ENCODE peak calls at places on chromosomes 16 and 17, in nine cellular contexts. N, M, S, X, G, P, A, Q and R are unnamed samples.

GRCh38 chr16:47732122-47732805 is 271.1 kb downstream of the PHKB start:
- DNase-seq in M (no peak), N (no peak), S (no peak), X (peak), A (no peak), P (no peak), G (no peak), Q (no peak), R (peak)

GRCh38 chr17:66727634-66728570 is 107.0 kb upstream of the CACNG5 start:
- DNase-seq in G (peak), M (no peak), S (peak), Q (peak), P (peak), N (peak), A (no peak), X (peak), R (peak)

GRCh38 chr16:83955218-83956130 is 2.4 kb downstream of the OSGIN1 start:
- DNase-seq in Q (no peak), N (no peak), S (no peak), P (no peak), M (no peak), A (no peak), X (no peak), G (no peak), R (no peak)

GRCh38 chr16:14180431-14181059 is 109.4 kb downstream of the MRTFB start:
- DNase-seq in N (no peak), G (no peak), Q (no peak), M (no peak), A (no peak), S (no peak), X (no peak), P (no peak), R (no peak)

GRCh38 chr17:32627233-32628008 is 140.6 kb downstream of the CDK5R1 start:
- DNase-seq in A (no peak), M (no peak), X (peak), S (no peak), Q (no peak), G (no peak), P (no peak), N (peak), R (no peak)

GRCh38 chr16:23121024-23121423 is 28.2 kb downstream of the USP31 start:
- DNase-seq in A (no peak), S (no peak), P (no peak), M (no peak), N (no peak), X (no peak), G (no peak), Q (no peak), R (no peak)

GRCh38 chr16:21628772-21629171 is 23.6 kb downstream of the IGSF6 start:
- DNase-seq in G (no peak), N (no peak), A (no peak), S (no peak), Q (no peak), P (no peak), X (peak), M (no peak), R (no peak)

GRCh38 chr17:17757944-17758343 is 76.7 kb downstream of the RAI1 start:
- DNase-seq in X (no peak), G (no peak), S (no peak), A (no peak), N (peak), M (no peak), P (no peak), Q (no peak), R (no peak)

GRCh38 chr17:35725917-35726608 is 5.4 kb upstream of the RASL10B start:
- DNase-seq in G (no peak), N (no peak), Q (no peak), A (no peak), M (no peak), X (no peak), S (no peak), P (no peak), R (no peak)

GRCh38 chr16:27406729-27407128 is 4.8 kb downstream of the IL21R start:
- DNase-seq in M (no peak), P (no peak), S (no peak), X (no peak), N (no peak), G (no peak), Q (no peak), A (no peak), R (no peak)

GRCh38 chr16:87326151-87326571 is 9.0 kb upstream of the C16orf95 start:
- DNase-seq in X (peak), P (no peak), M (no peak), A (no peak), S (no peak), G (no peak), N (no peak), Q (no peak), R (no peak)

GRCh38 chr17:43401293-43401692 is 2.5 kb downstream of the ARL4D start:
- DNase-seq in X (peak), M (no peak), P (no peak), N (no peak), Q (peak), A (peak), G (peak), S (peak), R (no peak)